ENCODE peak calls at places on chromosome 10, in five cellular contexts. One of them, this sample, is unnamed.
A peak's percentile ranks its signal among the peaks of the same experiment; 100 is the strongest.

GRCh38 chr10:75234017-75234682 is 1.6 kb downstream of the COMTD1 start:
- DNase-seq in H1: peak; percentile 93
- DNase-seq in K562: peak; percentile 100
- DNase-seq in HepG2: peak; percentile 44
- DNase-seq in A549: peak; percentile 90
- DNase-seq in this sample: peak; percentile 73

GRCh38 chr10:72754275-72755032 is 62.5 kb downstream of the MCU start:
- DNase-seq in HepG2: no peak
- DNase-seq in A549: no peak
- DNase-seq in K562: no peak
- DNase-seq in H1: no peak
- DNase-seq in this sample: no peak

GRCh38 chr10:19775286-19775685 is 40.9 kb upstream of the PLXDC2 start:
- DNase-seq in A549: no peak
- DNase-seq in K562: no peak
- DNase-seq in H1: no peak
- DNase-seq in HepG2: no peak
- DNase-seq in this sample: no peak

GRCh38 chr10:10824611-10825148 is 193.0 kb upstream of the CELF2 start:
- DNase-seq in HepG2: no peak
- DNase-seq in H1: no peak
- DNase-seq in A549: no peak
- DNase-seq in K562: no peak
- DNase-seq in this sample: peak; percentile 93

GRCh38 chr10:46223064-46223480 is 63.7 kb upstream of the ANTXRL start:
- DNase-seq in A549: no peak
- DNase-seq in K562: no peak
- DNase-seq in H1: no peak
- DNase-seq in HepG2: no peak
- DNase-seq in this sample: no peak

GRCh38 chr10:34985823-34986222 is 104.3 kb downstream of the CUL2 start:
- DNase-seq in H1: no peak
- DNase-seq in K562: no peak
- DNase-seq in HepG2: peak; percentile 40
- DNase-seq in A549: no peak
- DNase-seq in this sample: no peak

GRCh38 chr10:9825491-9826018 is 1192.1 kb upstream of the CELF2 start:
- DNase-seq in A549: no peak
- DNase-seq in HepG2: no peak
- DNase-seq in H1: no peak
- DNase-seq in K562: peak; percentile 70
- DNase-seq in this sample: peak; percentile 30

GRCh38 chr10:16518822-16519221 is 2.9 kb downstream of the C1QL3 start:
- DNase-seq in HepG2: no peak
- DNase-seq in A549: no peak
- DNase-seq in K562: no peak
- DNase-seq in H1: no peak
- DNase-seq in this sample: no peak

GRCh38 chr10:91220194-91220953 is at the start of gene PCGF5:
- DNase-seq in HepG2: no peak
- DNase-seq in H1: peak; percentile 29
- DNase-seq in K562: peak; percentile 89
- DNase-seq in A549: peak; percentile 80
- DNase-seq in this sample: peak; percentile 85

GRCh38 chr10:17038627-17039026 is 91.0 kb downstream of the CUBN start:
- DNase-seq in HepG2: no peak
- DNase-seq in K562: no peak
- DNase-seq in H1: no peak
- DNase-seq in A549: no peak
- DNase-seq in this sample: no peak

GRCh38 chr10:95229724-95230627 is 35.9 kb downstream of the ACSM6 start:
- DNase-seq in A549: peak; percentile 60
- DNase-seq in H1: peak; percentile 84
- DNase-seq in K562: no peak
- DNase-seq in HepG2: no peak
- DNase-seq in this sample: peak; percentile 98

GRCh38 chr10:123556049-123556448 is 110.1 kb upstream of the GPR26 start:
- DNase-seq in A549: no peak
- DNase-seq in H1: no peak
- DNase-seq in K562: no peak
- DNase-seq in HepG2: no peak
- DNase-seq in this sample: no peak

GRCh38 chr10:121265320-121265719 is 332.9 kb downstream of the FGFR2 start:
- DNase-seq in K562: no peak
- DNase-seq in H1: no peak
- DNase-seq in HepG2: no peak
- DNase-seq in A549: no peak
- DNase-seq in this sample: no peak

GRCh38 chr10:101611506-101611905 is 23.4 kb downstream of the DPCD start:
- DNase-seq in A549: no peak
- DNase-seq in H1: no peak
- DNase-seq in HepG2: no peak
- DNase-seq in K562: no peak
- DNase-seq in this sample: peak; percentile 47

GRCh38 chr10:101120884-101121660 is 10.0 kb upstream of the TLX1 start:
- DNase-seq in H1: no peak
- DNase-seq in HepG2: no peak
- DNase-seq in A549: no peak
- DNase-seq in K562: no peak
- DNase-seq in this sample: no peak

GRCh38 chr10:89470628-89471027 is 56.3 kb downstream of the IFIT5 start:
- DNase-seq in HepG2: no peak
- DNase-seq in A549: no peak
- DNase-seq in K562: no peak
- DNase-seq in H1: no peak
- DNase-seq in this sample: peak; percentile 10

GRCh38 chr10:31896972-31897384 is 31.7 kb downstream of the ARHGAP12 start:
- DNase-seq in HepG2: no peak
- DNase-seq in K562: no peak
- DNase-seq in H1: no peak
- DNase-seq in A549: peak; percentile 21
- DNase-seq in this sample: peak; percentile 69

GRCh38 chr10:79298403-79299244 is 48.6 kb upstream of the PPIF start:
- DNase-seq in A549: peak; percentile 87
- DNase-seq in H1: no peak
- DNase-seq in HepG2: peak; percentile 65
- DNase-seq in K562: peak; percentile 73
- DNase-seq in this sample: peak; percentile 99

GRCh38 chr10:127117125-127117524 is 79.3 kb downstream of the INSYN2A start:
- DNase-seq in K562: peak; percentile 7
- DNase-seq in A549: peak; percentile 24
- DNase-seq in H1: peak; percentile 13
- DNase-seq in HepG2: peak; percentile 12
- DNase-seq in this sample: peak; percentile 64

GRCh38 chr10:108374991-108375390 is 1210.5 kb upstream of the SORCS1 start:
- DNase-seq in HepG2: no peak
- DNase-seq in H1: no peak
- DNase-seq in A549: no peak
- DNase-seq in K562: no peak
- DNase-seq in this sample: no peak

GRCh38 chr10:130904676-130905075 is 406.8 kb downstream of the TCERG1L start:
- DNase-seq in H1: no peak
- DNase-seq in K562: no peak
- DNase-seq in HepG2: no peak
- DNase-seq in A549: no peak
- DNase-seq in this sample: no peak

GRCh38 chr10:42938351-42938750 is 138.5 kb upstream of the RET start:
- DNase-seq in K562: no peak
- DNase-seq in HepG2: no peak
- DNase-seq in H1: no peak
- DNase-seq in A549: no peak
- DNase-seq in this sample: no peak

GRCh38 chr10:133225707-133226191 is 4.3 kb upstream of the UTF1 start:
- DNase-seq in HepG2: no peak
- DNase-seq in H1: no peak
- DNase-seq in A549: no peak
- DNase-seq in K562: no peak
- DNase-seq in this sample: no peak

GRCh38 chr10:59580257-59580863 is 129.3 kb downstream of the SLC16A9 start:
- DNase-seq in HepG2: peak; percentile 3
- DNase-seq in A549: peak; percentile 15
- DNase-seq in K562: no peak
- DNase-seq in H1: no peak
- DNase-seq in this sample: peak; percentile 58

GRCh38 chr10:34705563-34705962 is 109.5 kb downstream of the PARD3 start:
- DNase-seq in HepG2: no peak
- DNase-seq in A549: no peak
- DNase-seq in H1: no peak
- DNase-seq in K562: no peak
- DNase-seq in this sample: no peak

GRCh38 chr10:70513848-70514309 is 35.3 kb downstream of the PALD1 start:
- DNase-seq in H1: no peak
- DNase-seq in HepG2: no peak
- DNase-seq in A549: no peak
- DNase-seq in K562: no peak
- DNase-seq in this sample: no peak
- H3K4me2 ChIP-seq in H1: peak overlapping the region; percentile 52
- H3K4me2 ChIP-seq in HepG2: no peak overlapping the region
- H3K4me2 ChIP-seq in A549: no peak overlapping the region
- H3K4me2 ChIP-seq in K562: no peak overlapping the region
- H3K4me2 ChIP-seq in this sample: no peak overlapping the region

GRCh38 chr10:287029-287428 is 151.8 kb downstream of the ZMYND11 start:
- DNase-seq in K562: no peak
- DNase-seq in HepG2: no peak
- DNase-seq in H1: no peak
- DNase-seq in A549: no peak
- DNase-seq in this sample: peak; percentile 64
- TF ChIP-seq MAFK in K562: no peak
- TF ChIP-seq MAFK in HepG2: no peak
- TF ChIP-seq MAFK in H1: no peak
- TF ChIP-seq MAFK in A549: no peak
- TF ChIP-seq MAFK in this sample: no peak

DNA sequence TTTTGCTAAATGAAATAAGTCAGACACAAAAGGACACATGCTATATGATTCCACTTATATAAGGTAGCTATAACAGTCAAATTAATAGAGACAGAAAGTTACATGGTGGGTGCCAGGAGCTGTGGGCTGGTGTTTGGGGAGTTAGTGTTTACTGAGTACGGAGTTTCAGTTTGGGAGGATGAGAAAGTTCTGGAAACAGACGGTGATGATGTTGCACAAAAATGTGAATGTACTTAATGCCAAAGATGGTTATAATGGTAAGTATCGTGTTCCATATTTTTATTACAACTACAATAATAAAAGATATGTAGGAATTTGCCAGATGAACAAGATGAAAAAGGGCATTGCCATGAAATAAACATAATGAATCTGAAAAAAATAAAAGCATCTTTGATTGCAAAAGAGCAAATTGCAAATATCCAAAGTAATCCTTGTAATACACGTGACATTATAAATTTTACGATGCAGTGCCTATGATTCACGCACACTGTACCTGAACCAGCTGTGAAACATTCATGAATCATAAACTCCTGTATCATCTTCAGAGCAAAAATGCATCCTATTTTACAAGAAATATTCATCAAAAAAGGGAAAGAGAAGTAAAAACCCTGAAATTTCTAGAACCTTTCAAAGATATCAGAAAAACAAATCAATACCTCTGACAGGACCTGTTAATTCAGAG is 676.7 kb downstream of the PCDH15 start:
- DNase-seq in A549: no peak
- DNase-seq in HepG2: no peak
- DNase-seq in H1: no peak
- DNase-seq in K562: no peak
- DNase-seq in this sample: no peak
- H3K4me2 ChIP-seq in A549: no peak overlapping the region
- H3K4me2 ChIP-seq in HepG2: no peak overlapping the region
- H3K4me2 ChIP-seq in H1: no peak overlapping the region
- H3K4me2 ChIP-seq in K562: no peak overlapping the region
- H3K4me2 ChIP-seq in this sample: no peak overlapping the region

GRCh38 chr10:126017961-126018560 is 121.7 kb downstream of the FANK1 start:
- DNase-seq in H1: no peak
- DNase-seq in A549: no peak
- DNase-seq in K562: no peak
- DNase-seq in HepG2: no peak
- DNase-seq in this sample: peak; percentile 74
- TF ChIP-seq MAFK in H1: no peak
- TF ChIP-seq MAFK in A549: no peak
- TF ChIP-seq MAFK in K562: no peak
- TF ChIP-seq MAFK in HepG2: no peak
- TF ChIP-seq MAFK in this sample: no peak

GRCh38 chr10:110061687-110062086 is 53.9 kb downstream of the ADD3 start:
- DNase-seq in A549: no peak
- DNase-seq in H1: no peak
- DNase-seq in K562: no peak
- DNase-seq in HepG2: no peak
- DNase-seq in this sample: no peak

GRCh38 chr10:110058215-110058614 is 50.4 kb downstream of the ADD3 start:
- DNase-seq in HepG2: no peak
- DNase-seq in H1: no peak
- DNase-seq in A549: no peak
- DNase-seq in K562: no peak
- DNase-seq in this sample: no peak

GRCh38 chr10:110057461-110057860 is 49.7 kb downstream of the ADD3 start:
- DNase-seq in HepG2: no peak
- DNase-seq in K562: no peak
- DNase-seq in H1: no peak
- DNase-seq in A549: no peak
- DNase-seq in this sample: no peak

GRCh38 chr10:110056822-110057221 is 49.0 kb downstream of the ADD3 start:
- DNase-seq in HepG2: no peak
- DNase-seq in A549: no peak
- DNase-seq in H1: no peak
- DNase-seq in K562: no peak
- DNase-seq in this sample: peak; percentile 57

DNA sequence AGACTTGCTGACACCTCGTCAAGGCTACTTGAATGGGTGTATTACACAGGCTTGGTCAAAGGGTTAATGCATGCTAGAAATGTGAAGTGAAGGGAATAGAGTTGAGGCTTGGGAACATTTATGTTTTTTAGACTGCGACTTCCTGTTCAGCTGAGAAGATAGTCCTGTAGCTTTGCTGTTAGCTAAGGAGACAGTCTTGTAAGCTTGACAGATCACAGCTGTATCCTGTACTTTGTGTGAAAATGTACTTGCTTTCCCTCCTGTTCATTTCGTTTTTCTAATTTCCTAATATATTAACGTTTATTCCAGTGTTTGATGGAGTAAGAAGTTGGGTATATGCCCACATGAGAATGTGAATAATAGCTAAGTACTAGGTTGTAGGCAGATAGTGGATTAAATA is 52.2 kb downstream of the ADD3 start:
- DNase-seq in H1: no peak
- DNase-seq in K562: no peak
- DNase-seq in A549: no peak
- DNase-seq in HepG2: no peak
- DNase-seq in this sample: peak; percentile 36
- H3K4me2 ChIP-seq in H1: no peak overlapping the region
- H3K4me2 ChIP-seq in K562: no peak overlapping the region
- H3K4me2 ChIP-seq in A549: no peak overlapping the region
- H3K4me2 ChIP-seq in HepG2: no peak overlapping the region
- H3K4me2 ChIP-seq in this sample: peak overlapping the region; percentile 5